ENCODE peak calls at places on chromosomes 4 and X, in ten cellular contexts. S is mammary epithelial cell; N is thyroid gland; T is small intestine; J is lower lobe of right lung; D is right lobe of liver; W is mesendoderm; I is sigmoid colon; X is CD8-positive, alpha-beta T cell; C is spleen. U is an unnamed sample.

GRCh38 chrX:10939384-10939783 is 171.7 kb upstream of the HCCS start:
- DNase-seq in S (peak; percentile 11), N (no peak), T (no peak), J (no peak), D (no peak), W (no peak), I (no peak), X (no peak), C (no peak), U (no peak)

GRCh38 chr4:186823989-186824388 is 100.3 kb upstream of the FAT1 start:
- DNase-seq in S (no peak), N (no peak), T (no peak), J (no peak), D (no peak), W (no peak), I (no peak), X (no peak), C (no peak), U (no peak)

GRCh38 chrX:110156167-110156754 is 153.3 kb downstream of the TMEM164 start:
- DNase-seq in S (no peak), N (no peak), T (peak; percentile 13), J (no peak), D (no peak), W (no peak), I (no peak), X (no peak), C (no peak), U (no peak)

GRCh38 chrX:12885508-12885907 is 18.6 kb downstream of the TLR7 start:
- DNase-seq in S (no peak), N (no peak), T (no peak), J (no peak), D (no peak), W (no peak), I (no peak), X (no peak), C (no peak), U (no peak)

GRCh38 chrX:13432376-13432775 is 112.5 kb upstream of the ATXN3L start:
- DNase-seq in S (peak; percentile 87), N (peak; percentile 42), T (no peak), J (no peak), D (no peak), W (no peak), I (peak; percentile 86), X (no peak), C (no peak), U (no peak)

GRCh38 chr4:1898681-1899080 is 27.5 kb downstream of the NSD2 start:
- DNase-seq in S (no peak), N (no peak), T (no peak), J (no peak), D (no peak), W (no peak), I (no peak), X (no peak), C (no peak), U (no peak)

GRCh38 chr4:37066149-37066548 is 178.4 kb upstream of the NWD2 start:
- DNase-seq in S (no peak), N (no peak), T (peak; percentile 6), J (no peak), D (no peak), W (no peak), I (no peak), X (no peak), C (no peak), U (no peak)

GRCh38 chr4:91935217-91935616 is 368.5 kb upstream of the GRID2 start:
- DNase-seq in S (no peak), N (no peak), T (peak; percentile 52), J (no peak), D (no peak), W (no peak), I (no peak), X (no peak), C (no peak), U (no peak)

GRCh38 chr4:41746025-41746439 is 2.5 kb downstream of the PHOX2B start:
- DNase-seq in S (no peak), N (no peak), T (no peak), J (no peak), D (no peak), W (peak; percentile 32), I (no peak), X (no peak), C (no peak), U (no peak)

GRCh38 chr4:8909548-8909947 is 37.9 kb upstream of the HMX1 start:
- DNase-seq in S (no peak), N (no peak), T (no peak), J (no peak), D (no peak), W (no peak), I (no peak), X (no peak), C (no peak), U (no peak)

GRCh38 chrX:129769467-129770154 is 10.1 kb upstream of the SASH3 start:
- DNase-seq in S (no peak), N (no peak), T (peak; percentile 68), J (no peak), D (peak; percentile 24), W (no peak), I (no peak), X (peak; percentile 42), C (peak; percentile 91), U (no peak)
- H3K4me1 ChIP-seq in S (no peaks in the 10 kb centered on the region), N (no peaks in the 10 kb centered on the region), T (peaks cover 2% of the 10 kb centered on the region), J (peaks cover 5% of the 10 kb centered on the region), D (no peaks in the 10 kb centered on the region), W (no peaks in the 10 kb centered on the region), I (no peaks in the 10 kb centered on the region), X (peaks cover 71% of the 10 kb centered on the region), C (peaks cover 63% of the 10 kb centered on the region), U (no peaks in the 10 kb centered on the region)

GRCh38 chr4:53055274-53055673 is 193.2 kb downstream of the RASL11B start:
- DNase-seq in S (peak; percentile 65), N (no peak), T (no peak), J (no peak), D (no peak), W (no peak), I (no peak), X (no peak), C (no peak), U (no peak)

GRCh38 chr4:53050361-53050774 is 188.3 kb downstream of the RASL11B start:
- DNase-seq in S (no peak), N (no peak), T (no peak), J (no peak), D (no peak), W (no peak), I (no peak), X (no peak), C (no peak), U (no peak)

GRCh38 chr4:53044651-53044960 is 182.5 kb downstream of the RASL11B start:
- DNase-seq in S (no peak), N (no peak), T (no peak), J (no peak), D (no peak), W (no peak), I (no peak), X (no peak), C (no peak), U (no peak)

GRCh38 chr4:53043900-53044650 is 182.0 kb downstream of the RASL11B start:
- DNase-seq in S (no peak), N (no peak), T (no peak), J (no peak), D (no peak), W (no peak), I (no peak), X (no peak), C (no peak), U (no peak)

GRCh38 chr4:53049528-53049927 is 187.4 kb downstream of the RASL11B start:
- DNase-seq in S (no peak), N (no peak), T (no peak), J (no peak), D (no peak), W (no peak), I (no peak), X (no peak), C (no peak), U (no peak)
- H3K27ac ChIP-seq in S (no peak overlapping the region), N (no peak overlapping the region), T (no peak overlapping the region), J (no peak overlapping the region), D (no peak overlapping the region), W (no peak overlapping the region), I (no peak overlapping the region), X (no peak overlapping the region), C (no peak overlapping the region), U (no peak overlapping the region)

GRCh38 chr4:48018112-48018511 is 1.5 kb downstream of the NIPAL1 start:
- DNase-seq in S (no peak), N (no peak), T (peak; percentile 37), J (no peak), D (no peak), W (no peak), I (no peak), X (no peak), C (no peak), U (no peak)

GRCh38 chr4:48017108-48017527 is 546 bp downstream of the NIPAL1 start:
- DNase-seq in S (peak; percentile 96), N (peak; percentile 45), T (peak; percentile 79), J (peak; percentile 52), D (peak; percentile 67), W (peak; percentile 54), I (peak; percentile 64), X (no peak), C (peak; percentile 79), U (peak; percentile 62)

GRCh38 chr4:48015216-48015615 is 1.3 kb downstream of the CNGA1 start:
- DNase-seq in S (peak; percentile 36), N (no peak), T (peak; percentile 76), J (no peak), D (no peak), W (no peak), I (no peak), X (no peak), C (no peak), U (no peak)

GRCh38 chr4:48016141-48017107 is at the start of the genes CNGA1 and NIPAL1:
- DNase-seq in S (peak; percentile 94), N (peak; percentile 96), T (peak; percentile 95), J (peak; percentile 87), D (peak; percentile 94), W (peak; percentile 92), I (peak; percentile 70), X (peak; percentile 23), C (peak; percentile 91), U (peak; percentile 95)

DNA sequence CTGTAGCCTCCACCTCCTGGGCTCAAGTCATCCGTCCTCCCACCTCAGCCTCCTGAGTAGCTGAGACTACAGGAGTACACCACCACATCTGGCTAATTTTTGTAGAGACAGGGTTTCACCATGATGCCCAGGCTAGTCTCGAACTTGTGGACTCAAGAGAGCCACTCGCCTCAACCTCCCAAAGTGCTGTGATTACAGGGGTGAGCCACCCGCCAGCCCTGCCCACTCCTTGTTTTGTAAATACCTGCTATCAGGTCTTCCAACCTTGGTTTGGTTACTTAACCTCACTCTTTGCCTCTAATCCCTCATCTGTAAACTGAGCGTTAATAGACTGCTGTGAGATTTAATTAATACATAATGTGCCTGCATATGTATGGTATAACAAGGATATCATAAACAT is 803 bp downstream of the CNGA1 start:
- DNase-seq in S (no peak), N (no peak), T (no peak), J (no peak), D (peak; percentile 75), W (no peak), I (no peak), X (no peak), C (no peak), U (no peak)
- H3K4me3 ChIP-seq in S (no peak overlapping the region), N (no peak overlapping the region), T (peak overlapping the region; percentile 56), J (peak overlapping the region; percentile 68), D (peak overlapping the region; percentile 70), W (no peak overlapping the region), I (no peak overlapping the region), X (no peak overlapping the region), C (peak overlapping the region; percentile 61), U (no peak overlapping the region)

DNA sequence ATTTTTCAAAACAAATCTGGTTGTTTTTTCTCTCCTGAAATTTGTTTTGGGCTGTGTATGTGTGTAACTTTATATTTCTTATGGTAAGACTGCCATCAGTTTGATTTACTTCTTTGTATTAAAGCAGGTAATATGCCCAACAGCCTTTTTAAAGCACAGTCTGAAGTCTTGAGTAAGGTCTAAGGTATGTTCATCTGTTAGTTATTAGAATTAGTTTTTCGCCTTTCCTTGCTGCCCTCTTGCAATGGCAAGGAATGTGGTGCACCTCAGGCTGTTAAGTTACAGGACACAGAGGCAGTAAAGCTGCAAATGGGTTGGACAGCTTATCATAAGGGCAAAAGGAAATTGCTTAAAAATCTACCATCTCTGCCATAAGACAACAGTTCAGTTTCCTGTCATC is 71.8 kb downstream of the METTL14 start:
- DNase-seq in S (no peak), N (no peak), T (no peak), J (no peak), D (no peak), W (no peak), I (no peak), X (no peak), C (no peak), U (no peak)
- H3K4me1 ChIP-seq in S (no peaks in the 10 kb centered on the region), N (peaks cover 7% of the 10 kb centered on the region), T (peaks cover 2% of the 10 kb centered on the region), J (peaks cover 21% of the 10 kb centered on the region), D (peaks cover 26% of the 10 kb centered on the region), W (no peaks in the 10 kb centered on the region), I (no peaks in the 10 kb centered on the region), X (no peaks in the 10 kb centered on the region), C (peaks cover 14% of the 10 kb centered on the region), U (peaks cover 34% of the 10 kb centered on the region)